ENCODE peak calls at places on chromosome 13, in ten cellular contexts. S, X, C, G, V, E, O, Z, K and L are unnamed samples.

GRCh38 chr13:33276581-33276980 is 9.0 kb downstream of the STARD13 start:
- DNase-seq in S (no peak), X (no peak), C (no peak), G (no peak), V (no peak), E (no peak), O (no peak), Z (no peak), K (no peak), L (no peak)

GRCh38 chr13:98930014-98930625 is 47.7 kb downstream of the DOCK9 start:
- DNase-seq in S (no peak), X (no peak), C (no peak), G (no peak), V (no peak), E (no peak), O (no peak), Z (peak), K (no peak), L (no peak)

GRCh38 chr13:111634410-111634809 is 314.0 kb downstream of the TEX29 start:
- DNase-seq in S (no peak), X (no peak), C (no peak), G (no peak), V (no peak), E (no peak), O (no peak), Z (no peak), K (no peak), L (no peak)

GRCh38 chr13:21568854-21569253 is 35.1 kb downstream of the MICU2 start:
- DNase-seq in S (no peak), X (no peak), C (no peak), G (no peak), V (no peak), E (no peak), O (no peak), Z (no peak), K (no peak), L (peak)

GRCh38 chr13:66180806-66181205 is 1049.3 kb downstream of the PCDH9 start:
- DNase-seq in S (no peak), X (no peak), C (no peak), G (no peak), V (no peak), E (no peak), O (no peak), Z (no peak), K (no peak), L (no peak)

GRCh38 chr13:45119469-45119989 is 781 bp upstream of the GTF2F2 start:
- DNase-seq in S (peak), X (no peak), C (peak), G (no peak), V (no peak), E (no peak), O (peak), Z (peak), K (no peak), L (peak)

GRCh38 chr13:110474713-110475112 is 86.8 kb downstream of the RAB20 start:
- DNase-seq in S (no peak), X (no peak), C (no peak), G (no peak), V (no peak), E (no peak), O (no peak), Z (no peak), K (no peak), L (no peak)

GRCh38 chr13:99944606-99945005 is 27.0 kb downstream of the ZIC5 start:
- DNase-seq in S (no peak), X (no peak), C (no peak), G (no peak), V (no peak), E (no peak), O (no peak), Z (no peak), K (no peak), L (no peak)

GRCh38 chr13:36675213-36675536 is 1.4 kb downstream of the SERTM1 start:
- DNase-seq in S (no peak), X (no peak), C (no peak), G (no peak), V (no peak), E (no peak), O (no peak), Z (no peak), K (no peak), L (no peak)